ENCODE peak calls at places on chromosome 21, in nine cellular contexts. A, V, G, D, N, P, Y, X and W are unnamed samples.
A peak's percentile ranks its signal among the peaks of the same experiment; 100 is the strongest.

GRCh38 chr21:31554511-31555022 is 104.9 kb upstream of the SOD1 start:
- DNase-seq in Y (peak; percentile 4), P (no peak), X (no peak), D (peak; percentile 27), G (peak; percentile 22), V (no peak), N (no peak), A (peak; percentile 63), W (peak; percentile 70)

GRCh38 chr21:45469273-45470086 is 64.5 kb downstream of the COL18A1 start:
- DNase-seq in V (no peak), N (no peak), G (peak; percentile 54), A (no peak), X (no peak), P (no peak), Y (no peak), D (no peak), W (no peak)

GRCh38 chr21:41695513-41695912 is 71.3 kb downstream of the RIPK4 start:
- DNase-seq in P (no peak), A (no peak), X (no peak), G (no peak), N (no peak), V (no peak), Y (no peak), D (no peak), W (no peak)

GRCh38 chr21:34352556-34352955 is 11.2 kb upstream of the KCNE2 start:
- DNase-seq in A (no peak), D (no peak), Y (no peak), V (no peak), X (no peak), G (no peak), P (no peak), N (no peak), W (no peak)

GRCh38 chr21:45836694-45837670 is 144.6 kb upstream of the COL6A1 start:
- DNase-seq in Y (no peak), D (no peak), N (no peak), A (peak; percentile 12), V (no peak), G (no peak), P (no peak), X (peak; percentile 83), W (no peak)

GRCh38 chr21:42376338-42376982 is 10.1 kb upstream of the TFF1 start:
- DNase-seq in Y (no peak), D (no peak), A (no peak), V (no peak), G (no peak), N (peak; percentile 6), P (no peak), X (no peak), W (no peak)

GRCh38 chr21:36235058-36235582 is 78.5 kb downstream of the DOP1B start:
- DNase-seq in Y (peak; percentile 6), X (no peak), A (no peak), V (no peak), D (no peak), P (no peak), G (no peak), N (no peak), W (no peak)

GRCh38 chr21:45021428-45022347 is 52.7 kb upstream of the ADARB1 start:
- DNase-seq in A (no peak), P (no peak), V (no peak), X (no peak), D (no peak), Y (no peak), N (peak; percentile 100), G (peak; percentile 35), W (no peak)

GRCh38 chr21:45592208-45592619 is 50.0 kb upstream of the SLC19A1 start:
- DNase-seq in N (no peak), P (no peak), Y (no peak), V (peak; percentile 26), D (peak; percentile 62), X (peak; percentile 19), G (no peak), A (no peak), W (no peak)

GRCh38 chr21:44653123-44653522 is 1.3 kb downstream of the KRTAP12-4 start:
- DNase-seq in D (no peak), P (no peak), A (no peak), G (no peak), V (no peak), X (peak; percentile 13), Y (no peak), N (no peak), W (no peak)

GRCh38 chr21:42796327-42797062 is 82.8 kb downstream of the WDR4 start:
- DNase-seq in D (no peak), Y (peak; percentile 5), V (no peak), N (no peak), A (no peak), X (no peak), G (no peak), P (no peak), W (peak; percentile 29)

GRCh38 chr21:33115586-33116541 is 45.9 kb downstream of the OLIG1 start:
- DNase-seq in V (no peak), Y (no peak), A (no peak), P (no peak), D (no peak), N (no peak), G (no peak), X (no peak), W (peak; percentile 64)

GRCh38 chr21:15943009-15943666 is 213.4 kb downstream of the USP25 start:
- DNase-seq in Y (no peak), A (peak; percentile 36), V (no peak), D (no peak), G (no peak), X (no peak), P (no peak), N (no peak), W (no peak)

GRCh38 chr21:33374080-33374873 is 28.9 kb upstream of the IFNGR2 start:
- DNase-seq in A (peak; percentile 68), N (peak; percentile 27), G (no peak), Y (peak; percentile 63), V (peak; percentile 86), X (no peak), P (peak; percentile 60), D (peak; percentile 57), W (peak; percentile 73)

GRCh38 chr21:34836933-34837505 is 168.2 kb downstream of the CLIC6 start:
- DNase-seq in X (no peak), N (no peak), P (no peak), D (no peak), V (no peak), Y (no peak), A (no peak), G (no peak), W (no peak)

GRCh38 chr21:32803651-32804050 is 32.1 kb upstream of the PAXBP1 start:
- DNase-seq in P (peak; percentile 31), V (peak; percentile 49), D (no peak), Y (no peak), X (no peak), N (no peak), A (peak; percentile 35), G (no peak), W (no peak)

GRCh38 chr21:42818328-42818749 is 61.0 kb downstream of the WDR4 start:
- DNase-seq in X (peak; percentile 21), N (peak; percentile 40), D (peak; percentile 75), V (peak; percentile 50), G (no peak), P (peak; percentile 41), Y (peak; percentile 55), A (peak; percentile 50), W (peak; percentile 83)